ENCODE peak calls at places on chromosomes 3 and 15, in four cellular contexts. D, P, W and M are unnamed samples.

GRCh38 chr15:74319596-74320357 is 47.7 kb downstream of the CYP11A1 start:
- DNase-seq in D (no peak), P (peak), W (no peak), M (no peak)

GRCh38 chr3:109339186-109339585 is 1.8 kb upstream of the DPPA4 start:
- DNase-seq in D (no peak), P (no peak), W (no peak), M (no peak)

GRCh38 chr15:97084650-97085049 is 754.1 kb downstream of the NR2F2 start:
- DNase-seq in D (no peak), P (no peak), W (no peak), M (no peak)

GRCh38 chr3:184134746-184135148 is 411 bp upstream of the EIF2B5 start:
- DNase-seq in D (no peak), P (no peak), W (no peak), M (no peak)

GRCh38 chr15:84598993-84599392 is 1.8 kb upstream of the ZSCAN2 start:
- DNase-seq in D (peak), P (peak), W (no peak), M (peak)

GRCh38 chr3:126936853-126937395 is 46.0 kb upstream of the PLXNA1 start:
- DNase-seq in D (no peak), P (no peak), W (no peak), M (no peak)

GRCh38 chr15:67175643-67176071 is 78.8 kb downstream of the AAGAB start:
- DNase-seq in D (no peak), P (no peak), W (peak), M (no peak)

GRCh38 chr3:182713743-182714517 is 79.4 kb upstream of the ATP11B start:
- DNase-seq in D (peak), P (peak), W (peak), M (peak)

GRCh38 chr3:43417133-43417532 is 130.8 kb downstream of the SNRK start:
- DNase-seq in D (no peak), P (no peak), W (no peak), M (no peak)

GRCh38 chr3:175726228-175726627 is 867.1 kb downstream of the NAALADL2 start:
- DNase-seq in D (no peak), P (no peak), W (no peak), M (no peak)

GRCh38 chr15:62089616-62090015 is 22.8 kb downstream of the C2CD4A start:
- DNase-seq in D (no peak), P (no peak), W (no peak), M (no peak)

GRCh38 chr15:39801641-39802309 is 19.1 kb upstream of the FSIP1 start:
- DNase-seq in D (peak), P (no peak), W (no peak), M (peak)

GRCh38 chr3:71583569-71584215 is at the start of gene FOXP1:
- DNase-seq in D (peak), P (peak), W (no peak), M (peak)

GRCh38 chr15:68994149-68994548 is 20.3 kb upstream of the NOX5 start:
- DNase-seq in D (no peak), P (no peak), W (no peak), M (no peak)

GRCh38 chr15:90989040-90989768 is 5.1 kb downstream of the PRC1 start:
- DNase-seq in D (no peak), P (no peak), W (no peak), M (no peak)

GRCh38 chr15:90986790-90987507 is 7.4 kb downstream of the PRC1 start:
- DNase-seq in D (no peak), P (no peak), W (no peak), M (no peak)

GRCh38 chr15:90988249-90988648 is 6.1 kb downstream of the PRC1 start:
- DNase-seq in D (no peak), P (peak), W (no peak), M (no peak)

GRCh38 chr15:90990446-90990845 is 3.9 kb downstream of the PRC1 start:
- DNase-seq in D (no peak), P (no peak), W (no peak), M (no peak)

GRCh38 chr15:90987561-90988141 is 6.7 kb downstream of the PRC1 start:
- DNase-seq in D (no peak), P (no peak), W (no peak), M (no peak)
- TF ChIP-seq NFIC in D (no peak), P (no peak), W (no peak), M (no peak)

GRCh38 chr15:52714968-52715367 is 35.8 kb upstream of the ATOSA start:
- DNase-seq in D (no peak), P (no peak), W (no peak), M (no peak)

GRCh38 chr15:52706091-52706490 is 26.9 kb upstream of the ATOSA start:
- DNase-seq in D (no peak), P (no peak), W (no peak), M (no peak)

GRCh38 chr15:52709172-52709979 is 30.2 kb upstream of the ATOSA start:
- DNase-seq in D (peak), P (no peak), W (no peak), M (no peak)

GRCh38 chr15:52710710-52711107 is 31.5 kb upstream of the ATOSA start:
- DNase-seq in D (no peak), P (no peak), W (no peak), M (no peak)

GRCh38 chr15:52710050-52710709 is 31.0 kb upstream of the ATOSA start:
- DNase-seq in D (no peak), P (no peak), W (peak), M (no peak)
- TF ChIP-seq NFIC in D (no peak), P (no peak), W (no peak), M (no peak)

DNA sequence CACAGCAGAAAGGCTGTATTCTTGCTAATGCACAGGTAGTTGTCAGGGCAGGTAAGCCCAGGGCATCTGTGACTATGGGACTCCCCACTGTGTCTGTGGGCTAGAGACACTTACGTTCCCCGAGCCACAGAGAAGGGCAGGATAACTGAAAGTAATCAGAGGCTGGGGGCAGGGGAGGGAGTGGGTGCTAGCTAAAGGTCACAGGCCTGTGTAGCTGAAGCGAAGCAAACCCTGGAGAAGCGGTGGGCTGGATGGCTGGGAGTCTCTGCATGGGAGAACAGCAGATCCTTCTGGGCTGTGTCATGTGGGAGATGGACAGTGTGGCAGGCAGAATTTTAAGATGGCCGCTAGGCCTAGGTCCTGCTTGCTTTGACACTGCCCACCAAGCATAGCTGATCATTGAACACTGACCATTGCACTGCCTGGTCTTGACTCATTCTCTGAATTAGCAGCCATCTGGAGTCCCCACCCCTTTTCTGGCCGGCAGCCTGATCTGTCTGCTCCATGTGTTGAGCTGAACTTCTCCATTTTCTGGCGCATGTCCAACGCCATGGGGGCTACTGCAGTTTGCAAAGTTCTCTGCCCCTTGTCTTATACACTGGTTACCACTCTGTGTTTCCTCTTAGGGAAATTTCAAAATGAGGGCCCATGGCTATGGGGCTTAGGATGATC is 110.0 kb downstream of the DGKG start:
- DNase-seq in D (no peak), P (peak), W (no peak), M (no peak)
- TF ChIP-seq NFIC in D (no peak), P (no peak), W (no peak), M (peak)

GRCh38 chr3:122975924-122976293 is 51.7 kb downstream of the SEMA5B start:
- DNase-seq in D (no peak), P (no peak), W (no peak), M (no peak)
- TF ChIP-seq NFIC in D (no peak), P (no peak), W (no peak), M (no peak)

GRCh38 chr3:193831495-193832455 is 238.8 kb downstream of the OPA1 start:
- DNase-seq in D (no peak), P (no peak), W (peak), M (no peak)
- TF ChIP-seq NFIC in D (no peak), P (no peak), W (no peak), M (no peak)

DNA sequence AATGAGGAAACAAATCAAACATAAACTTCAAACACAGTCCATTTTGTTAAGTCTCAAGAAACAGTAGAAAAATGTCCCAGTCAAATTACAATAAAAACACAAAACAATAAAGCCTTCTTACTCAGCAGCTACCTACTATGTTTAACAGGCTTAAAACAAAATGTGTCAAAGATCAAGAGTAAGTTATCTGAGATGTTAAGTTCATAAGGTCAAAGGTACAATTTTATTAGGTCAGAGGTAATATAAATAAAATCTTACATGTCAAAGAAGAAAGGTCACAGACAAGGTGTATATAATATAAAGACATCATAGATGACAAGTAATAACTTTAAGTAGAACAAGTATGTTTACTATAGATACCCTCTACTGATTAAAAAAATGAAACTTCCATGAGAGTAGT is 208.3 kb downstream of the SCAPER start:
- DNase-seq in D (no peak), P (no peak), W (no peak), M (no peak)
- TF ChIP-seq NFIC in D (no peak), P (no peak), W (no peak), M (no peak)